ENCODE peak calls at places on chromosomes 2 and 18, in four cellular contexts. R is H1, L is foreskin fibroblast, U is AG09309. A is an unnamed sample.

GRCh38 chr2:122634261-122634660 is 878.8 kb downstream of the TSN start:
- DNase-seq in R (no peak), L (peak; percentile 79), U (peak; percentile 47), A (peak; percentile 10)

GRCh38 chr2:120473522-120474271 is 127.8 kb downstream of the INHBB start:
- DNase-seq in R (no peak), L (no peak), U (no peak), A (no peak)

GRCh38 chr2:226660524-226660923 is 139.1 kb downstream of the IRS1 start:
- DNase-seq in R (no peak), L (peak; percentile 90), U (peak; percentile 77), A (no peak)

GRCh38 chr2:74712223-74713053 is 58.4 kb downstream of the SEMA4F start:
- DNase-seq in R (no peak), L (no peak), U (no peak), A (no peak)

GRCh38 chr2:199869227-199869541 is 18.2 kb upstream of the FTCDNL1 start:
- DNase-seq in R (no peak), L (no peak), U (no peak), A (no peak)

GRCh38 chr18:31592520-31593157 is 962 bp downstream of the TTR start:
- DNase-seq in R (no peak), L (no peak), U (no peak), A (no peak)

GRCh38 chr18:47204908-47205522 is 28.9 kb upstream of the IER3IP1 start:
- DNase-seq in R (no peak), L (peak; percentile 6), U (no peak), A (no peak)

GRCh38 chr2:238657132-238658053 is 190.5 kb upstream of the TWIST2 start:
- DNase-seq in R (peak; percentile 27), L (no peak), U (peak; percentile 25), A (no peak)

GRCh38 chr18:63199743-63200241 is 119.8 kb downstream of the BCL2 start:
- DNase-seq in R (no peak), L (no peak), U (no peak), A (no peak)

GRCh38 chr2:133240505-133241230 is 327.6 kb downstream of the NCKAP5 start:
- DNase-seq in R (no peak), L (no peak), U (no peak), A (no peak)

GRCh38 chr2:71082402-71083252 is 14.2 kb downstream of the NAGK start:
- DNase-seq in R (no peak), L (no peak), U (no peak), A (no peak)

GRCh38 chr2:200405599-200406298 is 99.3 kb downstream of the SPATS2L start:
- DNase-seq in R (no peak), L (peak; percentile 84), U (peak; percentile 61), A (peak; percentile 77)

GRCh38 chr2:217054791-217055190 is 194.9 kb upstream of the TNP1 start:
- DNase-seq in R (no peak), L (no peak), U (no peak), A (no peak)

GRCh38 chr2:104804148-104804890 is 49.6 kb upstream of the POU3F3 start:
- DNase-seq in R (no peak), L (no peak), U (no peak), A (no peak)

GRCh38 chr2:53632714-53633113 is 134.9 kb upstream of the CHAC2 start:
- DNase-seq in R (no peak), L (no peak), U (peak; percentile 37), A (no peak)

GRCh38 chr2:233062946-233063268 is 2.8 kb downstream of the INPP5D start:
- DNase-seq in R (no peak), L (no peak), U (no peak), A (no peak)

GRCh38 chr2:101837354-101837753 is 139.8 kb downstream of the MAP4K4 start:
- DNase-seq in R (no peak), L (no peak), U (no peak), A (no peak)

GRCh38 chr2:48230834-48231233 is 299.1 kb upstream of the STON1 start:
- DNase-seq in R (no peak), L (no peak), U (no peak), A (no peak)

GRCh38 chr18:45980229-45980628 is 13.1 kb upstream of the EPG5 start:
- DNase-seq in R (no peak), L (no peak), U (no peak), A (no peak)

GRCh38 chr18:10497350-10497749 is 28.5 kb upstream of the NAPG start:
- DNase-seq in R (no peak), L (peak; percentile 45), U (no peak), A (no peak)

GRCh38 chr2:88024509-88024908 is 8.2 kb upstream of the RNU2-63P start:
- DNase-seq in R (peak; percentile 83), L (no peak), U (no peak), A (no peak)

GRCh38 chr2:32064021-32064678 is 794 bp downstream of the SPAST start:
- DNase-seq in R (no peak), L (no peak), U (no peak), A (no peak)

GRCh38 chr2:220154243-220154642 is 526.8 kb downstream of the SLC4A3 start:
- DNase-seq in R (no peak), L (no peak), U (no peak), A (no peak)

GRCh38 chr2:106127282-106127771 is 66.8 kb downstream of the UXS1 start:
- DNase-seq in R (no peak), L (no peak), U (no peak), A (no peak)

GRCh38 chr2:205358351-205358815 is 323.9 kb upstream of the NRP2 start:
- DNase-seq in R (no peak), L (no peak), U (peak; percentile 21), A (no peak)

DNA sequence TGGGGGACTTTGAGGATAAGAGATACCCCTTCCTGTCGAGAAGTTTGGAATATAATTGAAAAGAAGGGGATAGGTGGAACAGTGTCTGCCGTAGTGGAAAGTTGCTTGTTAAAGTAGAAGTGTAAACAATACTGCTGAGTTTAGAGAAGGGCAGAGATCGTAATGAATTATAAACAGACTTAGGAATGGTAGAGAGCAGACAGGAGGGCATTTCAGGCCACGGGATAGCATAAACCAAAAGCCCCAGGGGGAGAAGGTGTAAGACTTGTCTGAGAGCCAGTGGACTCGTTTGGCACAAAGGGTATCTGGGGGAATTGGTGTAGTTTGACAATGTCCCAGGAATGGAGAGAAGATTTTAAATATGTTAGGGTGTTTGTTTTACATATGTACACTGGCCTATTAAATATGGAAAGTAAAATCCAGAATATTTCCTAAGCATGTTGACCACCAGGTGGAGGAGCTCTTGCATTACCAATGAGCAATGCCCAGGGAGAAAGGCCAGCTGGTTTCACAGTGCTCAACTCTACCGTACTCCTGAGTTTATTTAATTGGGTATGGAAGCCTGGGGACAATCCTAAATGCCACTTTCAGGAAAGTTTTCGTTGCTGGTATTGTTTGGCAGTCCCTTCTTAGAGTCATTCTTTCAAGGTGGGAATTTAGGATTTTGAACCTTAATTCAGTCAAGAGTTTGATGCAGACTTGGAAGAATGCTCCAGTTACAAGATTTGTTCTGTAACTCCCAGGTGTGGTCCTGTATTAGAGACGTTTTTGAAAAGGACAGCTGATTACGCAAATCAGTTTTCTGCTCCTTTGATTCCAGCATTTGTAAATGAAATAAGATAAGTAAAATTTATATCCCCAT is 7.5 kb downstream of the COPS8 start:
- DNase-seq in R (no peak), L (peak; percentile 73), U (no peak), A (peak; percentile 55)
- TF ChIP-seq CTCF in R (no peak), L (peak; percentile 59), U (peak; percentile 65), A (peak; percentile 58)

DNA sequence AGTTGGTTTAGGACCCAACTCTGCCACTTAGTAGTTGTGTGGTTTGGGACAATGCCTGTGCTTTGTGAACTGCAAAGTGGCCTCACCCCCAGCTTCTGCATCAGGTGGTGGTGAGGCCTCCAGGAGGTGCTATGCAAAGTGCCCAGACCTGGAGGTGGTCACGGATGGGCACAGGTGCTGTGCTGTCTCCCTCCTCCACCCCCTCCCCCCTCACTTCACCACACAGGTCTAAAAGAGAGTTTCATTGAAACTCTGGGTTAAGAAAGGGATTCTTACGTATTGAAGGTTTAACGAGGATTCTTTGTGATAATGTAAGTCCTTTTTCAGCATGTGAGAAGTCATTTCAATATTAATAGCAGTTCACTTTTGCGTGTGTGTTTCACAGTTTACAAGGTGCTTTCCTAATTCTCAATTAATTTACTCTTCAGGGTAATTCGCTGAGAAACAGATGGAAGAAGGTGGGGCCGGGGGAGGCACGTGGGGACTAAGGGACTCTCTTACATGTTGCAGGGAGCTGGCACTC is 369.9 kb downstream of the LPIN1 start:
- DNase-seq in R (no peak), L (no peak), U (no peak), A (no peak)
- H3K4me3 ChIP-seq in R (no peak overlapping the region), L (no peak overlapping the region), U (no peak overlapping the region), A (no peak overlapping the region)

GRCh38 chr2:237315170-237315880 is 98.6 kb downstream of the COL6A3 start:
- DNase-seq in R (no peak), L (peak; percentile 96), U (peak; percentile 93), A (peak; percentile 97)
- TF ChIP-seq CTCF in R (no peak), L (peak; percentile 39), U (peak; percentile 49), A (no peak)

GRCh38 chr2:195471807-195472206 is 185.2 kb upstream of the SLC39A10 start:
- DNase-seq in R (no peak), L (no peak), U (no peak), A (no peak)
- H3K4me3 ChIP-seq in R (no peak overlapping the region), L (no peak overlapping the region), U (no peak overlapping the region), A (no peak overlapping the region)

GRCh38 chr18:8608795-8609673 is at the start of gene RAB12:
- DNase-seq in R (peak; percentile 19), L (peak; percentile 85), U (peak; percentile 52), A (no peak)
- TF ChIP-seq CTCF in R (peak; percentile 75), L (peak; percentile 28), U (peak; percentile 19), A (no peak)